ENCODE peak calls at places on chromosomes 3 and 15, in four cellular contexts. V is stimulated activated CD4-positive, alpha-beta T cell treated with anti-CD3 and anti-CD28 coated beads, Interleukin-12 subunit alpha, Interleukin-12 subunit beta, amount 100 ng/mL, for 4 hours; Z is NCI-H1092 treated with DMSO at 0.1 percent for 48 hours; Q is ELR. R is an unnamed sample.

GRCh38 chr3:128561504-128561903 is 68.5 kb upstream of the GATA2 start:
- DNase-seq in Z (no peak), Q (no peak), V (no peak), R (no peak)

GRCh38 chr15:60649845-60650548 is 171.1 kb upstream of the ICE2 start:
- DNase-seq in Q (no peak), Z (no peak), V (peak), R (no peak)

GRCh38 chr3:66236281-66236680 is 15.5 kb downstream of the SLC25A26 start:
- DNase-seq in Q (peak), Z (no peak), V (no peak), R (no peak)

GRCh38 chr3:102514241-102514640 is 79.4 kb downstream of the ZPLD1 start:
- DNase-seq in V (no peak), Q (no peak), Z (no peak), R (no peak)

GRCh38 chr3:14452676-14453367 is 50.4 kb downstream of the SLC6A6 start:
- DNase-seq in Z (peak), Q (peak), V (no peak), R (peak)

GRCh38 chr3:115146418-115147328 is at the start of gene ZBTB20:
- DNase-seq in Z (peak), Q (peak), V (peak), R (peak)

GRCh38 chr3:171092467-171092911 is 66.0 kb upstream of the SLC2A2 start:
- DNase-seq in Q (no peak), V (no peak), Z (peak), R (no peak)

GRCh38 chr15:31405200-31405929 is 78.7 kb downstream of the KLF13 start:
- DNase-seq in Q (peak), V (no peak), Z (no peak), R (no peak)

GRCh38 chr15:58407366-58407765 is 24.4 kb upstream of the LIPC start:
- DNase-seq in Z (no peak), V (no peak), Q (no peak), R (no peak)

GRCh38 chr3:59368887-59369286 is 319.1 kb upstream of the CFAP20DC start:
- DNase-seq in Z (no peak), Q (no peak), V (no peak), R (no peak)

GRCh38 chr3:72520690-72521308 is 327.4 kb downstream of the SHQ1 start:
- DNase-seq in V (peak), Q (peak), Z (no peak), R (peak)

GRCh38 chr3:46460051-46460450 is 4.7 kb downstream of the LTF start:
- DNase-seq in Q (peak), V (no peak), Z (no peak), R (no peak)

GRCh38 chr3:143242691-143243090 is 123.1 kb downstream of the CHST2 start:
- DNase-seq in Q (no peak), Z (no peak), V (no peak), R (no peak)

GRCh38 chr15:93974804-93975481 is 256.4 kb upstream of the MCTP2 start:
- DNase-seq in V (no peak), Q (no peak), Z (peak), R (peak)

GRCh38 chr3:61358364-61358763 is 107.1 kb upstream of the FHIT start:
- DNase-seq in Q (no peak), V (no peak), Z (peak), R (no peak)

GRCh38 chr15:38453971-38454686 is at the start of gene FAM98B:
- DNase-seq in Q (peak), Z (peak), V (peak), R (peak)

GRCh38 chr3:127820871-127821853 is 1.2 kb downstream of the MGLL start:
- DNase-seq in Q (peak), V (no peak), Z (peak), R (no peak)

GRCh38 chr3:144287001-144287400 is 315.4 kb downstream of the DIPK2A start:
- DNase-seq in V (no peak), Z (no peak), Q (no peak), R (no peak)

R was measured in astrocyte.